ENCODE peak calls at places on chromosomes 11 and 22, in six cellular contexts. S is Panc1; K is thyroid gland; X is colonic mucosa; Z is A673; D is CD4-positive, alpha-beta memory T cell. Y is an unnamed sample. For H3K4me1 and H3K9me3, the result is how much of the 10 kb centered on the place peaks cover.

GRCh38 chr11:102727890-102728289 is 3.1 kb upstream of the MMP8 start:
- DNase-seq in X (no peak), K (no peak), S (no peak), Z (peak), D (no peak), Y (no peak)

GRCh38 chr22:31618471-31619176 is 43.4 kb downstream of the PISD start:
- DNase-seq in Z (no peak), K (no peak), X (no peak), D (no peak), S (no peak), Y (no peak)

GRCh38 chr11:45332486-45332934 is 46.4 kb upstream of the SYT13 start:
- DNase-seq in S (no peak), K (peak), D (no peak), Z (peak), X (peak), Y (peak)

GRCh38 chr11:120121914-120122473 is 15.9 kb downstream of the TRIM29 start:
- DNase-seq in S (no peak), Z (no peak), D (no peak), K (no peak), X (no peak), Y (no peak)

GRCh38 chr11:17845431-17845881 is 110.9 kb downstream of the KCNC1 start:
- DNase-seq in K (no peak), D (no peak), Z (no peak), X (no peak), S (no peak), Y (peak)

GRCh38 chr11:68146704-68147474 is 25.7 kb upstream of the CHKA start:
- DNase-seq in K (peak), X (peak), Z (no peak), D (no peak), S (no peak), Y (peak)

GRCh38 chr11:84981296-84981695 is 645.8 kb downstream of the DLG2 start:
- DNase-seq in X (no peak), S (no peak), D (no peak), K (no peak), Z (no peak), Y (no peak)

GRCh38 chr11:47514825-47515647 is 37.9 kb downstream of the CELF1 start:
- DNase-seq in X (no peak), K (no peak), D (no peak), S (no peak), Z (peak), Y (no peak)

GRCh38 chr11:68840661-68841653 is 759 bp downstream of the CPT1A start:
- DNase-seq in X (peak), K (peak), S (no peak), Z (peak), D (peak), Y (peak)

GRCh38 chr11:64353761-64354506 is 5.0 kb upstream of the RPS6KA4 start:
- DNase-seq in Z (no peak), X (no peak), D (no peak), K (no peak), S (no peak), Y (no peak)

GRCh38 chr11:47716692-47717091 is 1.5 kb upstream of the AGBL2 start:
- DNase-seq in X (no peak), K (peak), Z (no peak), S (no peak), D (no peak), Y (peak)

GRCh38 chr11:112961751-112962747 is 829 bp downstream of the NCAM1 start:
- DNase-seq in K (peak), X (peak), D (no peak), Z (peak), S (no peak), Y (peak)

GRCh38 chr11:24623121-24623520 is 126.3 kb downstream of the LUZP2 start:
- DNase-seq in X (no peak), S (no peak), D (no peak), Z (no peak), K (no peak), Y (peak)

GRCh38 chr11:109435121-109435742 is 13.2 kb downstream of the C11orf87 start:
- DNase-seq in D (no peak), Z (no peak), K (no peak), S (no peak), X (no peak), Y (no peak)

GRCh38 chr22:39654959-39655579 is 84.5 kb downstream of the CACNA1I start:
- DNase-seq in K (no peak), X (no peak), Z (no peak), D (peak), S (no peak), Y (no peak)

GRCh38 chr11:102837646-102838045 is 5.8 kb downstream of the MMP3 start:
- DNase-seq in K (no peak), Z (peak), D (no peak), X (no peak), S (no peak), Y (no peak)

GRCh38 chr11:130165601-130166456 is 6.2 kb downstream of the ST14 start:
- DNase-seq in K (no peak), X (peak), S (no peak), Z (no peak), D (no peak), Y (no peak)

GRCh38 chr22:40410272-40410671 is 39.9 kb downstream of the SGSM3 start:
- DNase-seq in X (no peak), D (no peak), K (no peak), S (no peak), Z (no peak), Y (no peak)

GRCh38 chr11:7597620-7598019 is 75.7 kb downstream of the CYB5R2 start:
- DNase-seq in Z (no peak), X (peak), S (no peak), K (peak), D (no peak), Y (no peak)

GRCh38 chr22:24061124-24061684 is 50.1 kb downstream of the CABIN1 start:
- DNase-seq in X (no peak), K (no peak), S (no peak), Z (no peak), D (no peak), Y (no peak)

GRCh38 chr22:37569009-37569920 is 9.0 kb downstream of the CDC42EP1 start:
- DNase-seq in K (no peak), Z (no peak), D (no peak), X (peak), S (no peak), Y (no peak)

GRCh38 chr11:95149659-95150294 is 60.1 kb downstream of the ENDOD1 start:
- DNase-seq in Z (no peak), D (no peak), K (peak), S (no peak), X (peak), Y (peak)

GRCh38 chr22:49948116-49948515 is 12.5 kb upstream of the PIM3 start:
- DNase-seq in S (no peak), Z (no peak), K (peak), X (peak), D (no peak), Y (no peak)

GRCh38 chr11:83540112-83540675 is 254.0 kb upstream of the CCDC90B start:
- DNase-seq in K (no peak), Z (no peak), D (no peak), X (no peak), S (no peak), Y (no peak)

GRCh38 chr11:36292311-36292722 is 3.1 kb upstream of the COMMD9 start:
- DNase-seq in X (no peak), Z (peak), K (no peak), S (no peak), D (no peak), Y (no peak)

GRCh38 chr11:128608732-128609131 is 21.4 kb upstream of the ETS1 start:
- DNase-seq in K (no peak), S (no peak), Z (no peak), D (no peak), X (no peak), Y (no peak)
- H3K4me1 ChIP-seq in K (under half), S (under half), Z (under half), D (under half), X (under half), Y (under half)

GRCh38 chr11:2273771-2274170 is 3.4 kb upstream of the ASCL2 start:
- DNase-seq in K (peak), X (peak), S (no peak), Z (no peak), D (no peak), Y (no peak)

GRCh38 chr11:2271327-2272240 is 1.2 kb upstream of the ASCL2 start:
- DNase-seq in Z (no peak), X (peak), K (no peak), S (no peak), D (no peak), Y (no peak)

GRCh38 chr11:2272241-2272945 is 2.0 kb upstream of the ASCL2 start:
- DNase-seq in Z (no peak), D (no peak), K (no peak), X (peak), S (no peak), Y (no peak)

GRCh38 chr11:2272946-2273280 is 2.5 kb upstream of the ASCL2 start:
- DNase-seq in S (no peak), K (no peak), X (no peak), Z (no peak), D (no peak), Y (no peak)

GRCh38 chr11:2273311-2273710 is 2.9 kb upstream of the ASCL2 start:
- DNase-seq in S (no peak), X (no peak), Z (no peak), K (no peak), D (no peak), Y (no peak)
- H3K9me3 ChIP-seq in S (under half), X (under half), Z (under half), K (under half), D (under half), Y (under half)

DNA sequence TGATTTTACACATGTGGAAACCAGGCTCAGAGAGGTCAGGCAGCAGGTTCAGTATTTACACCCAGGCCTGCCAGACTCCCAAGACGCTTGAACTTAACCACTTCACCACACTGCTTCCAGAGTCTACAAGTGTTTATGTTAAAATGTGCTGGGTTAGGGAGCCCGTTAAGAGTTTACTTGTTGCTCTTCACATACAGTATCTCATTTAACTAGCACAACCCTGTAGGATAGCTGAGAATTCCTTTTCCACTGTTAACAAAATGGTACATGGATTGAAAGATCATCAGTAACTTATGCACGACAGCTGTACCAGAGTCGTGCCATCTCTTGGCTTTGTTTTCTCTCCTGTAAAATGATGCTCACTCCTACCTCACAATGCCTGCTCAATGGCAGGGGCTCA is 2.9 kb downstream of the SMCO4 start:
- DNase-seq in K (no peak), X (no peak), D (no peak), S (no peak), Z (no peak), Y (no peak)
- H3K4me1 ChIP-seq in K (half or more), X (under half), D (under half), S (under half), Z (under half), Y (half or more)

DNA sequence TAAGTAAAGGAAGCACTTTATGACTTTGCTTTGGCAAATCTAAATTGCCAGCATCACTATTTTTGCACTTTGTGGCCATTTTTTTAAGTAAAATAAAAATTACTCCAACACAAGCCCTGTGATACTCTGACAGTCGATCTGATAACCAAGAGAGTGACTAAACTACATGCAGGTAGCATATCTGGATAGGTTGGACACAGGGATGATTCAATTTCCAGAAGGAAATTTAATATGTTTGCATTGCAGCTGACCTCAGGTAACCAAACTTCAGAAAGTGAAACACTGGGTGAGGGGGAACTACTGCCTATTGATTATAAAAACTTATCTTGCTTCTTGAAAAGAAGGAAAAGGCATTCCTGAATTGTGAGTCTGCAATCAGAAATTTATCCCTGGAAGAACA is 13.9 kb downstream of the OR5B3 start:
- DNase-seq in D (no peak), Z (no peak), K (no peak), X (no peak), S (no peak), Y (no peak)
- H3K9me3 ChIP-seq in D (under half), Z (under half), K (under half), X (under half), S (under half), Y (under half)

GRCh38 chr11:121367434-121367833 is 74.9 kb downstream of the SC5D start:
- DNase-seq in Z (peak), X (no peak), S (no peak), D (peak), K (no peak), Y (peak)
- H3K4me1 ChIP-seq in Z (under half), X (under half), S (under half), D (under half), K (under half), Y (under half)

GRCh38 chr22:22026157-22026831 is 43.7 kb upstream of the TOP3B start:
- DNase-seq in K (no peak), S (no peak), X (no peak), D (no peak), Z (no peak), Y (no peak)
- H3K9me3 ChIP-seq in K (under half), S (under half), X (under half), D (under half), Z (under half), Y (under half)

GRCh38 chr22:29704528-29705285 is 15.1 kb upstream of the CABP7 start:
- DNase-seq in D (peak), K (peak), Z (no peak), S (no peak), X (peak), Y (no peak)
- H3K4me1 ChIP-seq in D (under half), K (under half), Z (under half), S (half or more), X (under half), Y (under half)

DNA sequence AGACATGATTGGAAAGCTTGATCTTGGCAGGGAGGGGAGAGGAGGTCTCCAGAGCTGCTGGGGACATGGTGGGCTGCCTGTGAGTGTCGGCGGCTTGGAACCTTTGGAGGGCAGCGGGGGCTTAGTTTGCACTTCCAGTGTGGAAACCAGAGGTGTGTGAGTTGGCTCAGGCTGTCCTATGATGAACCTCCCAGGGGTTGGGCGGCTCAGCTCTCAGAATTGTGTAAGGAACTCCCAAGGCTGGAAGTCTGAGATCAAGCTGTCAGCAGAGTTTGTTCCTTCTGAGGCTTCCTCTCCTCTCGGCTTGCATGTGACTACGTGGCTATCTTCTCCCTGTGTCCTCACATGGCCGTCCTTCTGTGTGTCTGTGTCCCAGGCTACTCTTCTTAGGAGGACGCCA is 87.9 kb upstream of the B3GAT1 start:
- DNase-seq in X (no peak), K (no peak), D (no peak), Z (no peak), S (no peak), Y (no peak)
- H3K9me3 ChIP-seq in X (under half), K (under half), D (under half), Z (under half), S (under half), Y (under half)

DNA sequence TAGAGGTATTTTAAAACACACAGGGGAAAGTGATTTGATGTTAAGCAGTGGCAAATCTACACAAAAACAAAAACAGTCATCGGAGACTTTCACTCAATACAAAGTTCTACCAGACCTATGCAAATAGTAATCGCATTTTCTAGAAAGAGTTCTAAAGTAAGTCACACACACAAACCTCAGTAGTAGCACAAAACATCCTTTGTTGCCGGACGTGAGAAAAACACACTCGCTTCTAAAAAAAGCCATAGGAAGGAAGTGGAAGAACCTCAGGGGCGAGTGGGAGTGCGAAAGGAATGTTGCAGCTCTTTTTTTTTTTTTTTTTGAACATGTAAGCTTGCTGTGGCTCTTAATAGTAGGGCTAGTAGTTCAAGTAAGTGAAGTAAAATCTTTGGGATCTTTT is 88.9 kb downstream of the MAML2 start:
- DNase-seq in D (peak), Z (peak), K (no peak), X (no peak), S (no peak), Y (peak)
- H3K4me1 ChIP-seq in D (half or more), Z (half or more), K (under half), X (under half), S (under half), Y (under half)

Y was measured in cardiac muscle cell.